ENCODE peak calls at places on chromosomes 7 and 10, in six cellular contexts. H is stimulated activated CD8-positive, alpha-beta memory T cell treated with anti-CD3 and anti-CD28 coated beads, Interleukin-7, amount 100 ng/mL, for 4 hours; E is renal cortical epithelial cell; M is germinal center; I is hepatocyte; J is skeletal muscle cell. U is an unnamed sample.

GRCh38 chr10:97991875-97992274 is 38.5 kb downstream of the CRTAC1 start:
- DNase-seq in H (no peak), E (peak; percentile 23), M (no peak), I (peak; percentile 68), J (no peak), U (no peak)

GRCh38 chr10:34444223-34445183 is 370.6 kb downstream of the PARD3 start:
- DNase-seq in H (no peak), E (no peak), M (no peak), I (no peak), J (no peak), U (no peak)

GRCh38 chr10:33190406-33190805 is 144.1 kb downstream of the NRP1 start:
- DNase-seq in H (no peak), E (peak; percentile 38), M (no peak), I (no peak), J (no peak), U (no peak)

GRCh38 chr7:131431756-131432155 is 104.1 kb downstream of the MKLN1 start:
- DNase-seq in H (no peak), E (no peak), M (no peak), I (no peak), J (no peak), U (no peak)

GRCh38 chr10:73246322-73246782 is 703 bp downstream of the DNAJC9 start:
- DNase-seq in H (no peak), E (no peak), M (no peak), I (no peak), J (no peak), U (no peak)

GRCh38 chr7:105693576-105693975 is 112.3 kb upstream of the EFCAB10 start:
- DNase-seq in H (no peak), E (no peak), M (no peak), I (no peak), J (no peak), U (peak; percentile 16)

GRCh38 chr10:1824928-1825327 is 87.6 kb upstream of the ADARB2 start:
- DNase-seq in H (no peak), E (no peak), M (no peak), I (no peak), J (no peak), U (no peak)

GRCh38 chr7:147432068-147432467 is 1158.5 kb upstream of the C7orf33 start:
- DNase-seq in H (no peak), E (no peak), M (no peak), I (peak; percentile 29), J (no peak), U (no peak)

GRCh38 chr7:7761340-7761973 is 43.0 kb upstream of the RPA3 start:
- DNase-seq in H (no peak), E (peak; percentile 44), M (peak; percentile 14), I (peak; percentile 49), J (no peak), U (no peak)

GRCh38 chr10:133231946-133232574 is 2.0 kb downstream of the UTF1 start:
- DNase-seq in H (no peak), E (no peak), M (no peak), I (no peak), J (no peak), U (no peak)

GRCh38 chr7:7433736-7434260 is 101.9 kb downstream of the COL28A1 start:
- DNase-seq in H (no peak), E (no peak), M (no peak), I (no peak), J (no peak), U (no peak)

GRCh38 chr10:3131098-3131497 is 41.5 kb downstream of the PITRM1 start:
- DNase-seq in H (no peak), E (peak; percentile 34), M (no peak), I (peak; percentile 70), J (no peak), U (no peak)

GRCh38 chr10:27714349-27714748 is 31.3 kb downstream of the MKX start:
- DNase-seq in H (no peak), E (no peak), M (no peak), I (no peak), J (no peak), U (no peak)

GRCh38 chr10:125121003-125121402 is 39.4 kb downstream of the CTBP2 start:
- DNase-seq in H (no peak), E (no peak), M (no peak), I (no peak), J (no peak), U (no peak)

GRCh38 chr7:24756545-24756988 is 697 bp downstream of the GSDME start:
- DNase-seq in H (no peak), E (peak; percentile 16), M (no peak), I (peak; percentile 58), J (no peak), U (peak; percentile 38)

GRCh38 chr7:28114056-28114455 is 66.5 kb downstream of the JAZF1 start:
- DNase-seq in H (no peak), E (no peak), M (no peak), I (no peak), J (no peak), U (no peak)

GRCh38 chr10:68348265-68348741 is 15.6 kb upstream of the PBLD start:
- DNase-seq in H (peak; percentile 13), E (peak; percentile 59), M (peak; percentile 52), I (peak; percentile 55), J (no peak), U (peak; percentile 42)

GRCh38 chr10:51300617-51301350 is 226.5 kb downstream of the PRKG1 start:
- DNase-seq in H (no peak), E (no peak), M (no peak), I (no peak), J (no peak), U (no peak)

GRCh38 chr10:70770001-70770400 is 15.2 kb downstream of the TBATA start:
- DNase-seq in H (no peak), E (no peak), M (no peak), I (no peak), J (no peak), U (no peak)

GRCh38 chr10:110203500-110204455 is 3.6 kb upstream of the MXI1 start:
- DNase-seq in H (no peak), E (no peak), M (no peak), I (peak; percentile 75), J (no peak), U (no peak)

GRCh38 chr7:121519548-121520521 is 123.7 kb upstream of the FAM3C start:
- DNase-seq in H (no peak), E (peak; percentile 33), M (no peak), I (no peak), J (peak; percentile 39), U (no peak)

GRCh38 chr7:38938589-38938988 is 29.6 kb upstream of the VPS41 start:
- DNase-seq in H (no peak), E (no peak), M (no peak), I (no peak), J (no peak), U (no peak)

GRCh38 chr7:129522088-129522970 is 20.0 kb downstream of the SMKR1 start:
- DNase-seq in H (no peak), E (no peak), M (no peak), I (peak; percentile 23), J (no peak), U (no peak)

GRCh38 chr7:86643478-86644281 is at the start of gene GRM3:
- DNase-seq in H (no peak), E (no peak), M (no peak), I (peak; percentile 23), J (no peak), U (no peak)

GRCh38 chr10:110459600-110459999 is 38.1 kb upstream of the DUSP5 start:
- DNase-seq in H (no peak), E (no peak), M (no peak), I (no peak), J (no peak), U (no peak)

GRCh38 chr7:70406419-70407189 is 725.3 kb upstream of the GALNT17 start:
- DNase-seq in H (no peak), E (no peak), M (peak; percentile 47), I (no peak), J (peak; percentile 12), U (no peak)

GRCh38 chr10:97715259-97715874 is 1.8 kb downstream of the MARVELD1 start:
- DNase-seq in H (no peak), E (no peak), M (no peak), I (no peak), J (no peak), U (no peak)

GRCh38 chr7:26614503-26614902 is 249.9 kb downstream of the SKAP2 start:
- DNase-seq in H (no peak), E (no peak), M (no peak), I (no peak), J (no peak), U (no peak)

GRCh38 chr7:145848691-145849090 is 267.9 kb upstream of the CNTNAP2 start:
- DNase-seq in H (no peak), E (no peak), M (no peak), I (peak; percentile 29), J (no peak), U (no peak)

GRCh38 chr10:34171957-34172527 is 643.1 kb downstream of the PARD3 start:
- DNase-seq in H (no peak), E (peak; percentile 45), M (no peak), I (no peak), J (peak; percentile 26), U (no peak)

GRCh38 chr10:90347239-90347638 is 510.6 kb downstream of the HTR7 start:
- DNase-seq in H (no peak), E (no peak), M (no peak), I (no peak), J (no peak), U (no peak)

GRCh38 chr7:110119883-110120581 is 970.9 kb upstream of the LRRN3 start:
- DNase-seq in H (no peak), E (peak; percentile 49), M (no peak), I (peak; percentile 5), J (no peak), U (no peak)

U was measured in stimulated activated naive CD8-positive, alpha-beta T cell treated with anti-CD3 and anti-CD28 coated beads, Interleukin-15, Interleukin-2, amounts not matched to agents 100 U/mL and 50 U/mL, for 24 hours.